ENCODE peak calls at places on chromosomes 3 and 15, in ten cellular contexts. O, L, Q, G, H, U, D, P, C and E are unnamed samples.

GRCh38 chr3:151537751-151538150 is 76.9 kb upstream of the IGSF10 start:
- DNase-seq in H (no peak), C (no peak), L (no peak), Q (no peak), D (no peak), U (no peak), P (no peak), O (peak; percentile 13), G (no peak), E (no peak)

GRCh38 chr3:6985848-6986247 is 124.9 kb downstream of the GRM7 start:
- DNase-seq in H (no peak), D (no peak), L (no peak), O (no peak), Q (no peak), G (no peak), U (no peak), C (no peak), P (no peak), E (no peak)

GRCh38 chr15:66269326-66270090 is 16.0 kb upstream of the MEGF11 start:
- DNase-seq in O (peak; percentile 71), H (no peak), P (peak; percentile 40), G (no peak), Q (no peak), L (no peak), D (peak; percentile 70), U (no peak), C (no peak), E (no peak)

GRCh38 chr15:45919806-45920205 is 285.0 kb downstream of the SQOR start:
- DNase-seq in Q (no peak), U (no peak), G (no peak), L (no peak), P (no peak), C (no peak), D (no peak), H (no peak), O (peak; percentile 8), E (no peak)

GRCh38 chr3:14208168-14208567 is 29.6 kb downstream of the LSM3 start:
- DNase-seq in U (no peak), C (no peak), P (no peak), G (no peak), H (no peak), D (no peak), O (no peak), Q (no peak), L (no peak), E (peak; percentile 61)

GRCh38 chr3:67640023-67640660 is 14.3 kb downstream of the SUCLG2 start:
- DNase-seq in C (no peak), G (no peak), U (no peak), D (no peak), Q (no peak), O (peak; percentile 67), L (no peak), H (no peak), P (no peak), E (no peak)

GRCh38 chr3:30970183-30970582 is 75.7 kb upstream of the GADL1 start:
- DNase-seq in L (no peak), C (no peak), H (no peak), P (no peak), O (no peak), D (no peak), U (no peak), G (no peak), Q (no peak), E (no peak)

GRCh38 chr3:42847731-42848130 is 27.9 kb downstream of the CYP8B1 start:
- DNase-seq in D (no peak), C (no peak), Q (no peak), U (no peak), G (no peak), H (no peak), P (no peak), O (no peak), L (no peak), E (no peak)

GRCh38 chr3:121822973-121823372 is 11.9 kb downstream of the IQCB1 start:
- DNase-seq in P (no peak), H (no peak), G (no peak), O (no peak), L (no peak), D (no peak), Q (no peak), C (no peak), U (no peak), E (no peak)

GRCh38 chr3:148955544-148956346 is 35.6 kb upstream of the GYG1 start:
- DNase-seq in G (no peak), U (peak; percentile 90), H (peak; percentile 65), C (no peak), O (peak; percentile 95), L (peak; percentile 39), P (peak; percentile 35), D (peak; percentile 48), Q (peak; percentile 32), E (no peak)

GRCh38 chr3:22971497-22971896 is 231.6 kb upstream of the UBE2E2 start:
- DNase-seq in G (no peak), P (no peak), D (no peak), L (no peak), Q (no peak), U (no peak), C (no peak), O (no peak), H (no peak), E (no peak)

GRCh38 chr3:193594946-193595689 is 2.1 kb downstream of the OPA1 start:
- DNase-seq in L (no peak), U (no peak), H (no peak), Q (no peak), O (peak; percentile 23), G (no peak), D (no peak), P (no peak), C (no peak), E (no peak)

GRCh38 chr15:52262364-52262763 is 33.2 kb downstream of the MYO5C start:
- DNase-seq in O (no peak), D (no peak), L (no peak), Q (no peak), G (no peak), H (no peak), U (no peak), P (no peak), C (no peak), E (no peak)

GRCh38 chr3:9951126-9951525 is 1.1 kb downstream of the PRRT3 start:
- DNase-seq in D (no peak), C (no peak), O (no peak), G (no peak), P (no peak), U (no peak), Q (no peak), L (no peak), H (no peak), E (no peak)

GRCh38 chr15:94306700-94307650 is 75.6 kb downstream of the MCTP2 start:
- DNase-seq in O (peak; percentile 86), Q (no peak), D (no peak), P (no peak), C (no peak), H (no peak), U (no peak), G (no peak), L (no peak), E (no peak)

GRCh38 chr15:78251136-78251535 is 13.2 kb upstream of the DNAJA4 start:
- DNase-seq in H (no peak), P (no peak), L (no peak), G (no peak), Q (no peak), C (no peak), O (no peak), D (no peak), U (no peak), E (no peak)
- H3K4me3 ChIP-seq in H (no peak overlapping the region), P (no peak overlapping the region), L (no peak overlapping the region), G (no peak overlapping the region), Q (no peak overlapping the region), C (no peak overlapping the region), O (no peak overlapping the region), D (no peak overlapping the region), U (no peak overlapping the region), E (no peak overlapping the region)

GRCh38 chr3:189305412-189305811 is 133.6 kb downstream of the TPRG1 start:
- DNase-seq in P (no peak), G (no peak), O (no peak), Q (no peak), U (no peak), H (no peak), C (no peak), D (no peak), L (no peak), E (no peak)

GRCh38 chr3:189307963-189308362 is 136.2 kb downstream of the TPRG1 start:
- DNase-seq in O (no peak), U (no peak), G (no peak), P (no peak), H (no peak), Q (no peak), D (no peak), L (no peak), C (no peak), E (no peak)

GRCh38 chr3:189303584-189303983 is 131.8 kb downstream of the TPRG1 start:
- DNase-seq in L (no peak), H (no peak), P (no peak), C (no peak), Q (no peak), D (no peak), O (no peak), G (no peak), U (no peak), E (no peak)

GRCh38 chr3:189301479-189301878 is 129.7 kb downstream of the TPRG1 start:
- DNase-seq in O (no peak), G (no peak), L (no peak), U (no peak), P (no peak), D (no peak), H (no peak), Q (no peak), C (no peak), E (no peak)

GRCh38 chr3:189304465-189305341 is 132.9 kb downstream of the TPRG1 start:
- DNase-seq in O (no peak), Q (no peak), P (peak; percentile 74), H (peak; percentile 50), G (no peak), C (peak; percentile 56), U (no peak), D (no peak), L (peak; percentile 93), E (peak; percentile 51)
- TF ChIP-seq POLR2A in O (no peak), Q (no peak), P (no peak), H (no peak), G (no peak), C (no peak), U (no peak), D (no peak), L (no peak), E (no peak)

DNA sequence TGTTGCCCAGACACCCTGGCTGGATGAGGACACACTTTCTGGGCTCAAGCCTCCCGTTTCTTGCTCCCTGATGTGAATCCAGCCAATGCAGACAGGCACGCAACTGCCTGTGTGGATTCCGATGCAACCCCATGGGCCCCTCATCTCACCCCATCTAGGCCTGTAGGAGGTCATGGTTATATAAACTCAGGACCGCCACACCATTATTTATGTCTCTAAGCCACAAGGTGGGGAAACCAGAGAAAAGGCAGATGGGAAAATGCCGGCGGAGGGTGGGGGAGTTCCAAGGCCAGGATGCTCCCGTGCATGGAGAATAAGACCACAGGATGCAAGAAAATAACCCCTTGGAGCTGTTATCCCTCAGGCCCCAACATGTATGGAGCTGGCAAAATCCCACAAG is 2.0 kb downstream of the MESP1 start:
- DNase-seq in L (no peak), G (no peak), C (no peak), O (no peak), H (no peak), Q (no peak), U (peak; percentile 78), P (peak; percentile 45), D (no peak), E (no peak)
- H3K4me3 ChIP-seq in L (no peak overlapping the region), G (no peak overlapping the region), C (no peak overlapping the region), O (no peak overlapping the region), H (no peak overlapping the region), Q (no peak overlapping the region), U (no peak overlapping the region), P (no peak overlapping the region), D (no peak overlapping the region), E (no peak overlapping the region)

GRCh38 chr15:55237219-55238130 is 40.7 kb upstream of the RSL24D1 start:
- DNase-seq in C (no peak), Q (no peak), D (no peak), L (no peak), G (no peak), O (no peak), P (no peak), H (no peak), U (no peak), E (no peak)
- TF ChIP-seq POLR2A in C (no peak), Q (no peak), D (no peak), L (no peak), G (no peak), O (no peak), P (peak; percentile 22), H (no peak), U (no peak), E (no peak)